ENCODE peak calls at places on chromosomes 4 and X, in seven cellular contexts. X, C, L, T, A, Y and R are unnamed samples.
A peak's percentile ranks its signal among the peaks of the same experiment; 100 is the strongest.

GRCh38 chr4:1715002-1715761 is 3.1 kb upstream of the SLBP start:
- DNase-seq in X (no peak), C (no peak), L (peak; percentile 38), T (peak; percentile 58), A (no peak), Y (no peak), R (peak; percentile 53)

GRCh38 chr4:86453044-86453501 is 93.2 kb upstream of the MAPK10 start:
- DNase-seq in X (no peak), C (peak; percentile 20), L (no peak), T (no peak), A (peak; percentile 66), Y (no peak), R (no peak)

GRCh38 chr4:139824882-139825522 is 159.4 kb downstream of the MGST2 start:
- DNase-seq in X (no peak), C (no peak), L (no peak), T (no peak), A (no peak), Y (no peak), R (no peak)

GRCh38 chr4:69951602-69952001 is 13.9 kb downstream of the CSN2 start:
- DNase-seq in X (no peak), C (no peak), L (no peak), T (no peak), A (no peak), Y (no peak), R (no peak)

GRCh38 chr4:100379583-100380105 is 138.2 kb downstream of the EMCN start:
- DNase-seq in X (no peak), C (no peak), L (peak; percentile 18), T (no peak), A (no peak), Y (no peak), R (no peak)

GRCh38 chr4:76087007-76087769 is 12.7 kb downstream of the ART3 start:
- DNase-seq in X (peak; percentile 31), C (peak; percentile 44), L (no peak), T (peak; percentile 20), A (no peak), Y (peak; percentile 56), R (peak; percentile 43)

GRCh38 chr4:74319506-74319905 is 11.2 kb downstream of the EPGN start:
- DNase-seq in X (no peak), C (peak; percentile 23), L (no peak), T (no peak), A (no peak), Y (no peak), R (no peak)

GRCh38 chr4:108709234-108709633 is 53.6 kb downstream of the ETNPPL start:
- DNase-seq in X (no peak), C (no peak), L (no peak), T (no peak), A (no peak), Y (no peak), R (no peak)

GRCh38 chr4:48180234-48180633 is 46.2 kb upstream of the TXK start:
- DNase-seq in X (no peak), C (peak; percentile 28), L (no peak), T (no peak), A (no peak), Y (no peak), R (no peak)

DNA sequence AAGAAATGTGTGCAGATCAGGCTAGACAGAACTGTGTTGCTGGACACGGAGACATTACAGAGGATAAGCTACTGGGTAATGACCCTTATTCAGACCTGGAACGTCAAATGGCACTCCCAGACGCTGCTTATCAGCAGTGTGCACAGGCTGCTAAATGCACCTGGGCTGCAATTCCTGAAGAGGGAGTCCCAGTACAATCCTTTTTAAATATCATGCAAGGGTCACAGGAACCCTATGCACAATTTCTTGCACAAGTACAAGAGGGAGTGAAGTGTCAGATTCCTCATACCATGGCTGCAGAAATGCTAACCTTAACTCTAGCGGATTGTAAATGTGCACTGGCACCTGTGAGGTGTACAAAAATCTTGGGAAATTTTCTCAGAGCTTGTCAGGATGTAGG is 16.9 kb downstream of the SPIN2B start:
- DNase-seq in X (no peak), C (no peak), L (no peak), T (no peak), A (no peak), Y (no peak), R (no peak)
- TF ChIP-seq CTCF in X (no peak), C (no peak), L (no peak), T (no peak), A (no peak), Y (no peak), R (no peak)

DNA sequence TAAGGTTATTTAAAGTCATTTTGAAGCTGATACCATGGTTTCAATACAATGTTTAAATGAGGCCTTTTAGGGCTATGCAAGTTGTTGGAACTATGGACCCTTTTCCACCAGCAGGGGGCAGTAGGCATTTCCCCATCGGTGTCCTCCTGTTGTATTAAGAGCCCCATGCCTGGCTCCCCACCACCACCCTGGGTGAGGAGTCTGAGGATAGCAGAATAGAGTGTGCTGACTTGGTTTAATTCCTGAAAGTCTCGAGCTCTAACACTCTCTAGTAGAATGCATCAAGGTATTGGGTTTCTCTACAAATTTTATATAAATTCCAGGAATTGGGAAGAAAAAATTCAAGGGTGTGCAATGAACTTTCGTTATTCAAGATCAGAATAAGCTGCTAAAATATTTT is 234.8 kb upstream of the JADE1 start:
- DNase-seq in X (peak; percentile 70), C (peak; percentile 30), L (peak; percentile 86), T (peak; percentile 67), A (peak; percentile 83), Y (peak; percentile 59), R (peak; percentile 74)
- TF ChIP-seq CTCF in X (peak; percentile 51), C (peak; percentile 52), L (peak; percentile 67), T (peak; percentile 2), A (peak; percentile 43), Y (peak; percentile 69), R (peak; percentile 59)

GRCh38 chrX:25275159-25275558 is 259.4 kb upstream of the ARX start:
- DNase-seq in X (no peak), C (no peak), L (no peak), T (no peak), A (no peak), Y (no peak), R (no peak)
- TF ChIP-seq CTCF in X (no peak), C (no peak), L (no peak), T (no peak), A (no peak), Y (no peak), R (no peak)

GRCh38 chrX:106702636-106703035 is 23.9 kb upstream of the RNF128 start:
- DNase-seq in X (no peak), C (no peak), L (no peak), T (no peak), A (no peak), Y (no peak), R (no peak)
- TF ChIP-seq CTCF in X (no peak), C (no peak), L (no peak), T (no peak), A (no peak), Y (no peak), R (no peak)

GRCh38 chrX:15600071-15600470 is 689 bp downstream of the ACE2 start:
- DNase-seq in X (no peak), C (no peak), L (no peak), T (no peak), A (no peak), Y (no peak), R (no peak)

GRCh38 chrX:15598031-15598430 is 2.7 kb downstream of the ACE2 start:
- DNase-seq in X (no peak), C (peak; percentile 10), L (no peak), T (no peak), A (no peak), Y (no peak), R (no peak)

GRCh38 chrX:15594371-15594770 is 6.4 kb downstream of the ACE2 start:
- DNase-seq in X (no peak), C (no peak), L (no peak), T (no peak), A (no peak), Y (no peak), R (no peak)
- TF ChIP-seq CTCF in X (no peak), C (no peak), L (no peak), T (no peak), A (no peak), Y (no peak), R (no peak)

DNA sequence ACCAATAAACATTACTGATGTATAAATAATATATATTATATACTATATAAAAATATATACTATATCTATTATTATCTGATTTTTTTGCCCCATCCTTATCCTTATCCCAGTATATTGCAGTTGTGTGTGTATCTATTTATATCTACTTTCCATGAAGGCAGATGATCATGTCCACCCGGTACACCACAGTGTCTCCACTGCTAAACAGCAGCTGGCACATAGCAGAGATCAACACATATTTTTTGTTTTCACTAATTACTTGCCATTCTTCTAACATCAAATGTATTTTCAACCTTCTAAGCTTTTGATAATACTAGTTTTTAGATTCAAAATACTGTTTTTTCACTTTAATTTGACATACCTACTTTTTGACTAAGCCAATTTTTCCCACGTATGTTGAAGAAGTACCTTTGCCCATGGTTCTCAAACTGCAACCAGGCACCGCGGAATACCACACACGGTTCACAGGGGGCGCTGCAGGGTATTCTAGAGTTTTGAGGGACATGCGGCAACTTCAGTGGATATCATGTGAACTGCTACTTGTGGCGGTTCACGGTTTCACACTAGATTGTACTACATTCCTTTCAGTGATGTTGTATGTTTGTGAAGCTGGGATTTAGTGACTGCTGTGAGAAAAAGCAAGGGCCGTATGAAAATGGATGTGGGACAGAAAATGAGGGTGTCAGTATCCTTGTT is 182.5 kb upstream of the NPY2R start:
- DNase-seq in X (no peak), C (peak; percentile 7), L (no peak), T (no peak), A (no peak), Y (peak; percentile 51), R (peak; percentile 20)
- TF ChIP-seq CTCF in X (peak; percentile 33), C (peak; percentile 42), L (peak; percentile 57), T (no peak), A (no peak), Y (peak; percentile 72), R (peak; percentile 32)

DNA sequence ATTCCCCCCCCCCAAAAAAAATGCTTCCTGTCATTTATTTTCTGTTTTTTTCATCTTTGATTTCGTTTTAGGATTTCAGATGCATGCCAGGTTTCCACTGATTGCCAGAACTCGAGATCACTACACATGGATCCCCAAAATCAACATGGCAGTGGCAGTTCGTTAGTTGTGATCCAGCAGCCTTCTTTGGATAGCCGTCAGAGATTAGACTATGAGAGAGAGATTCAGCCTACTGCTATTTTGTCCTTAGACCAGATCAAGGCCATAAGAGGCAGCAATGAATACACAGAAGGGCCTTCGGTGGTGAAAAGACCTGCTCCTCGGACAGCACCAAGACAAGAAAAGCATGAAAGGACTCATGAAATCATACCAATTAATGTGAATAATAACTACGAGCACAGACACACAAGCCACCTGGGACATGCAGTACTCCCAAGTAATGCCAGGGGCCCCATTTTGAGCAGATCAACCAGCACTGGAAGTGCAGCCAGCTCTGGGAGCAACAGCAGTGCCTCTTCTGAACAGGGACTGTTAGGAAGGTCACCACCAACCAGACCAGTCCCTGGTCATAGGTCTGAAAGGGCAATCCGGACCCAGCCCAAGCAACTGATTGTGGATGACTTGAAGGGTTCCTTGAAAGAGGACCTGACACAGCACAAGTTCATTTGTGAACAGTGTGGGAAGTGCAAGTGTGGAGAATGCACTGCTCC is 5.0 kb downstream of the SPRY1 start:
- DNase-seq in X (no peak), C (no peak), L (no peak), T (no peak), A (no peak), Y (no peak), R (no peak)
- TF ChIP-seq CTCF in X (no peak), C (no peak), L (no peak), T (no peak), A (no peak), Y (no peak), R (no peak)

GRCh38 chrX:109384569-109385174 is 97.2 kb downstream of the GUCY2F start:
- DNase-seq in X (no peak), C (no peak), L (no peak), T (peak; percentile 4), A (no peak), Y (peak; percentile 32), R (no peak)
- TF ChIP-seq CTCF in X (peak; percentile 25), C (peak; percentile 42), L (peak; percentile 26), T (no peak), A (no peak), Y (peak; percentile 87), R (peak; percentile 30)

GRCh38 chr4:102500371-102501175 is 586 bp upstream of the NFKB1 start:
- DNase-seq in X (peak; percentile 22), C (peak; percentile 49), L (peak; percentile 76), T (peak; percentile 25), A (peak; percentile 78), Y (peak; percentile 48), R (peak; percentile 27)
- TF ChIP-seq CTCF in X (no peak), C (no peak), L (no peak), T (no peak), A (no peak), Y (no peak), R (no peak)